ENCODE peak calls at places on chromosomes 7 and 10, in seven cellular contexts. W is psoas muscle, S is anterior cingulate cortex, T is left ventricle myocardium inferior, Y is mesothelial cell of epicardium, A is GM13976, N is dermis blood vessel endothelial cell. D is an unnamed sample.

GRCh38 chr7:107959527-107959898 is 43.4 kb downstream of the LAMB1 start:
- DNase-seq in A (no peak), T (no peak), S (no peak), Y (no peak), N (no peak), W (no peak), D (no peak)

GRCh38 chr10:67788028-67788886 is 49.7 kb downstream of the DNAJC12 start:
- DNase-seq in A (peak; percentile 74), Y (no peak), N (peak; percentile 63), T (peak; percentile 57), S (no peak), W (peak; percentile 63), D (no peak)

GRCh38 chr7:116610210-116610609 is 61.8 kb upstream of the MET start:
- DNase-seq in S (no peak), Y (no peak), T (no peak), A (no peak), N (peak; percentile 72), W (no peak), D (peak; percentile 79)

GRCh38 chr7:90594791-90595317 is 1.3 kb upstream of the CDK14 start:
- DNase-seq in N (peak; percentile 92), S (no peak), T (peak; percentile 39), W (peak; percentile 13), Y (no peak), A (no peak), D (peak; percentile 85)

GRCh38 chr7:106772655-106773108 is 92.4 kb upstream of the PIK3CG start:
- DNase-seq in T (no peak), W (no peak), N (peak; percentile 85), A (no peak), Y (no peak), S (no peak), D (no peak)

GRCh38 chr7:151330181-151330580 is 11.4 kb upstream of the NUB1 start:
- DNase-seq in S (no peak), W (no peak), Y (no peak), T (no peak), A (no peak), N (no peak), D (no peak)

GRCh38 chr7:26440253-26440992 is 148.8 kb downstream of the SNX10 start:
- DNase-seq in W (no peak), Y (no peak), S (no peak), T (no peak), A (no peak), N (no peak), D (no peak)

GRCh38 chr7:28076421-28077163 is 104.0 kb downstream of the JAZF1 start:
- DNase-seq in S (no peak), Y (no peak), T (no peak), N (no peak), A (no peak), W (no peak), D (no peak)

GRCh38 chr7:27254625-27255024 is 12.0 kb downstream of the EVX1 start:
- DNase-seq in W (no peak), Y (no peak), A (no peak), T (no peak), S (no peak), N (no peak), D (no peak)

GRCh38 chr10:123562387-123562786 is 103.8 kb upstream of the GPR26 start:
- DNase-seq in S (no peak), T (no peak), Y (no peak), N (no peak), W (no peak), A (peak; percentile 4), D (no peak)

GRCh38 chr7:90917536-90917935 is 321.4 kb downstream of the CDK14 start:
- DNase-seq in S (no peak), A (no peak), T (no peak), Y (no peak), W (no peak), N (no peak), D (no peak)

GRCh38 chr7:97693586-97693985 is 38.3 kb upstream of the TAC1 start:
- DNase-seq in A (no peak), N (no peak), Y (no peak), W (no peak), S (no peak), T (no peak), D (no peak)

GRCh38 chr7:92872701-92873100 is 36.3 kb upstream of the CDK6 start:
- DNase-seq in S (no peak), N (no peak), A (no peak), Y (no peak), W (no peak), T (no peak), D (no peak)

GRCh38 chr10:79180619-79181221 is 112.0 kb downstream of the ZMIZ1 start:
- DNase-seq in W (no peak), Y (no peak), T (no peak), N (peak; percentile 36), A (no peak), S (no peak), D (peak; percentile 51)

GRCh38 chr7:5423844-5424688 is 432 bp upstream of the TNRC18 start:
- DNase-seq in N (peak; percentile 99), W (peak; percentile 95), Y (peak; percentile 91), A (peak; percentile 83), S (peak; percentile 90), T (peak; percentile 95), D (peak; percentile 97)

GRCh38 chr10:132189810-132190422 is 3.2 kb downstream of the DPYSL4 start:
- DNase-seq in N (no peak), Y (no peak), W (no peak), S (no peak), A (no peak), T (no peak), D (no peak)

GRCh38 chr7:32164341-32164996 is 94.3 kb upstream of the PDE1C start:
- DNase-seq in Y (no peak), A (no peak), T (no peak), N (peak; percentile 82), S (no peak), W (no peak), D (peak; percentile 80)

GRCh38 chr10:99329891-99330674 is 927 bp downstream of the CNNM1 start:
- DNase-seq in S (no peak), Y (peak; percentile 25), W (no peak), A (peak; percentile 45), T (no peak), N (peak; percentile 14), D (no peak)

GRCh38 chr10:58820862-58821559 is 308.3 kb downstream of the BICC1 start:
- DNase-seq in N (no peak), S (no peak), A (no peak), W (no peak), T (no peak), Y (no peak), D (no peak)

GRCh38 chr10:11197266-11197712 is 179.6 kb downstream of the CELF2 start:
- DNase-seq in S (no peak), W (peak; percentile 29), Y (no peak), T (peak; percentile 52), N (no peak), A (peak; percentile 43), D (no peak)

GRCh38 chr7:152597514-152597913 is 78.4 kb downstream of the XRCC2 start:
- DNase-seq in N (no peak), T (no peak), A (no peak), Y (no peak), W (no peak), S (no peak), D (no peak)

GRCh38 chr10:73589538-73590126 is 1.5 kb downstream of the USP54 start:
- DNase-seq in N (peak; percentile 52), Y (no peak), S (peak; percentile 8), T (no peak), W (no peak), A (no peak), D (no peak)

GRCh38 chr10:28738200-28738599 is 60.9 kb downstream of the BAMBI start:
- DNase-seq in Y (no peak), W (no peak), N (peak; percentile 20), A (no peak), T (no peak), S (no peak), D (no peak)

GRCh38 chr10:126212653-126213052 is 175.6 kb downstream of the ADAM12 start:
- DNase-seq in A (no peak), N (no peak), W (no peak), Y (no peak), T (no peak), S (no peak), D (no peak)

GRCh38 chr7:54901840-54902239 is 117.0 kb upstream of the EGFR start:
- DNase-seq in N (no peak), S (no peak), A (no peak), Y (no peak), T (no peak), W (no peak), D (no peak)

GRCh38 chr10:55628260-55628701 is 732.8 kb downstream of the ZWINT start:
- DNase-seq in Y (peak; percentile 21), W (peak; percentile 21), S (no peak), N (no peak), T (no peak), A (no peak), D (no peak)

GRCh38 chr7:93249749-93250148 is 17.6 kb downstream of the VPS50 start:
- DNase-seq in Y (no peak), S (no peak), W (no peak), N (peak; percentile 16), T (no peak), A (no peak), D (no peak)

GRCh38 chr7:36661135-36661840 is 63.0 kb downstream of the AOAH start:
- DNase-seq in Y (no peak), S (no peak), A (no peak), N (no peak), T (no peak), W (no peak), D (no peak)

GRCh38 chr7:483656-484364 is 35.8 kb downstream of the PDGFA start:
- DNase-seq in A (no peak), S (no peak), N (no peak), T (no peak), Y (no peak), W (no peak), D (no peak)

GRCh38 chr7:50978633-50979215 is 196.0 kb upstream of the GRB10 start:
- DNase-seq in T (no peak), Y (no peak), N (no peak), W (no peak), A (no peak), S (no peak), D (no peak)

GRCh38 chr10:125460326-125460725 is 222.6 kb downstream of the TEX36 start:
- DNase-seq in S (no peak), W (no peak), Y (no peak), T (no peak), N (no peak), A (no peak), D (no peak)

GRCh38 chr10:91090761-91091529 is 129.5 kb upstream of the PCGF5 start:
- DNase-seq in S (no peak), Y (no peak), N (peak; percentile 6), T (no peak), A (peak; percentile 25), W (no peak), D (no peak)

GRCh38 chr10:80319318-80319717 is 29.9 kb upstream of the MAT1A start:
- DNase-seq in S (no peak), A (no peak), T (no peak), N (no peak), Y (no peak), W (no peak), D (no peak)

GRCh38 chr10:13865758-13866491 is 279.2 kb downstream of the PRPF18 start:
- DNase-seq in T (no peak), W (peak; percentile 38), S (no peak), A (no peak), N (peak; percentile 91), Y (no peak), D (no peak)

GRCh38 chr10:74548676-74549075 is 277.7 kb upstream of the KAT6B start:
- DNase-seq in Y (no peak), N (peak; percentile 14), S (no peak), A (no peak), W (no peak), T (no peak), D (peak; percentile 30)

GRCh38 chr7:35802649-35803048 is 1.8 kb downstream of the SEPTIN7 start:
- DNase-seq in Y (no peak), W (no peak), N (peak; percentile 4), A (peak; percentile 27), T (no peak), S (no peak), D (no peak)

GRCh38 chr10:13329565-13329964 is 18.5 kb downstream of the SEPHS1 start:
- DNase-seq in A (no peak), Y (no peak), S (no peak), N (no peak), W (no peak), T (no peak), D (no peak)

D was measured in dermis microvascular lymphatic vessel endothelial cell.